ENCODE peak calls at places on chromosome 20, in nine cellular contexts. W is AG04450, T is ovary, C is psoas muscle, G is fibroblast of lung, H is SK-N-SH, A is thyroid gland, D is tibial artery, K is A549. S is an unnamed sample.

GRCh38 chr20:23257848-23258746 is 92.5 kb upstream of the NXT1 start:
- DNase-seq in T (no peak), A (no peak), D (no peak), H (peak), W (peak), G (peak), C (no peak), K (no peak), S (peak)

GRCh38 chr20:51695574-51696303 is 72.5 kb downstream of the ATP9A start:
- DNase-seq in H (peak), T (no peak), K (peak), G (peak), D (no peak), W (peak), C (no peak), A (no peak), S (no peak)

GRCh38 chr20:32829291-32830005 is 9.7 kb downstream of the MAPRE1 start:
- DNase-seq in C (no peak), H (no peak), D (no peak), T (no peak), G (peak), W (no peak), K (no peak), A (no peak), S (no peak)

GRCh38 chr20:41124451-41125094 is 12.8 kb upstream of the PLCG1 start:
- DNase-seq in H (no peak), A (no peak), K (no peak), C (no peak), W (no peak), D (no peak), G (no peak), T (no peak), S (no peak)

GRCh38 chr20:60630609-60631008 is 621.5 kb upstream of the CDH4 start:
- DNase-seq in H (no peak), A (no peak), D (no peak), C (no peak), T (no peak), G (no peak), K (no peak), W (no peak), S (no peak)

GRCh38 chr20:3766832-3767433 is 620 bp downstream of the ADISSP start:
- DNase-seq in A (no peak), W (no peak), T (peak), C (no peak), K (no peak), G (no peak), H (no peak), D (peak), S (no peak)

GRCh38 chr20:18679020-18679419 is 91.2 kb downstream of the DTD1 start:
- DNase-seq in K (no peak), D (no peak), A (no peak), G (peak), H (no peak), W (no peak), C (no peak), T (no peak), S (no peak)

GRCh38 chr20:33418033-33418432 is 16.7 kb upstream of the CDK5RAP1 start:
- DNase-seq in G (no peak), H (no peak), W (no peak), C (no peak), A (no peak), D (no peak), K (no peak), T (no peak), S (no peak)

GRCh38 chr20:46031701-46032254 is 2.8 kb downstream of the SLC12A5 start:
- DNase-seq in C (no peak), D (no peak), H (peak), W (no peak), G (no peak), K (no peak), A (peak), T (no peak), S (no peak)

GRCh38 chr20:5663396-5663795 is 86.8 kb upstream of the SHLD1 start:
- DNase-seq in D (peak), G (no peak), W (no peak), A (no peak), H (no peak), T (no peak), C (no peak), K (no peak), S (no peak)

GRCh38 chr20:12156252-12156651 is 238.6 kb downstream of the BTBD3 start:
- DNase-seq in K (no peak), W (no peak), C (no peak), A (no peak), T (no peak), G (no peak), D (no peak), H (no peak), S (no peak)

GRCh38 chr20:23195635-23196034 is 109.5 kb upstream of the CD93 start:
- DNase-seq in G (no peak), W (no peak), H (no peak), D (no peak), A (no peak), C (no peak), T (no peak), K (no peak), S (no peak)

GRCh38 chr20:51563597-51564332 is 21.2 kb upstream of the NFATC2 start:
- DNase-seq in C (peak), W (peak), H (peak), D (peak), G (peak), K (peak), T (peak), A (peak), S (no peak)

GRCh38 chr20:7195704-7196103 is 428.2 kb downstream of the BMP2 start:
- DNase-seq in K (no peak), A (no peak), C (no peak), D (no peak), W (no peak), G (peak), T (no peak), H (no peak), S (no peak)

GRCh38 chr20:52279667-52280180 is 88.1 kb upstream of the ZFP64 start:
- DNase-seq in D (no peak), H (no peak), G (peak), A (no peak), C (no peak), W (no peak), T (no peak), K (no peak), S (peak)

GRCh38 chr20:12638633-12639360 is 370.0 kb upstream of the SPTLC3 start:
- DNase-seq in D (no peak), G (no peak), W (no peak), C (no peak), T (no peak), A (no peak), K (no peak), H (peak), S (no peak)

GRCh38 chr20:1844723-1845523 is 50.3 kb upstream of the SIRPA start:
- DNase-seq in W (peak), H (peak), K (no peak), G (peak), D (peak), C (peak), A (no peak), T (no peak), S (no peak)

GRCh38 chr20:34952676-34953075 is 2.9 kb downstream of the GSS start:
- DNase-seq in A (no peak), K (no peak), H (no peak), T (no peak), C (no peak), W (no peak), D (no peak), G (peak), S (peak)

GRCh38 chr20:32155017-32155965 is 45.8 kb downstream of the TM9SF4 start:
- DNase-seq in T (peak), A (peak), H (peak), D (peak), W (peak), C (peak), G (peak), K (peak), S (no peak)

GRCh38 chr20:35307666-35308653 is 15.7 kb upstream of the FAM83C start:
- DNase-seq in K (no peak), T (no peak), A (peak), G (peak), D (peak), H (no peak), C (peak), W (no peak), S (no peak)

GRCh38 chr20:20083796-20084195 is 31.5 kb downstream of the CFAP61 start:
- DNase-seq in G (peak), W (no peak), C (no peak), A (no peak), T (no peak), D (no peak), H (peak), K (peak), S (peak)

GRCh38 chr20:51487076-51487475 is 55.4 kb downstream of the NFATC2 start:
- DNase-seq in K (no peak), A (no peak), D (no peak), W (no peak), G (no peak), T (no peak), H (peak), C (no peak), S (no peak)

GRCh38 chr20:2453792-2454191 is 16.8 kb downstream of the SNRPB start:
- DNase-seq in A (no peak), C (no peak), D (no peak), K (no peak), W (no peak), H (no peak), G (no peak), T (no peak), S (no peak)

GRCh38 chr20:34891166-34892062 is 15.0 kb downstream of the ACSS2 start:
- DNase-seq in H (no peak), K (no peak), A (no peak), G (peak), C (no peak), W (no peak), D (no peak), T (no peak), S (no peak)

GRCh38 chr20:9301129-9302072 is 213.0 kb upstream of the LAMP5 start:
- DNase-seq in W (peak), D (no peak), C (no peak), A (peak), T (no peak), K (peak), H (no peak), G (peak), S (no peak)

GRCh38 chr20:1856419-1856818 is 38.8 kb upstream of the SIRPA start:
- DNase-seq in C (no peak), D (no peak), H (no peak), G (no peak), T (no peak), A (no peak), K (no peak), W (no peak), S (no peak)

GRCh38 chr20:4369798-4370124 is 351.9 kb upstream of the PRND start:
- DNase-seq in T (no peak), W (no peak), G (no peak), H (no peak), K (no peak), D (no peak), C (no peak), A (no peak), S (no peak)

GRCh38 chr20:37108676-37109075 is 12.9 kb upstream of the RBL1 start:
- DNase-seq in C (no peak), H (no peak), W (no peak), D (no peak), K (no peak), G (no peak), T (no peak), A (no peak), S (no peak)

GRCh38 chr20:5470943-5471342 is 154.2 kb upstream of the PROKR2 start:
- DNase-seq in W (no peak), A (no peak), D (no peak), H (no peak), C (no peak), K (no peak), G (no peak), T (no peak), S (no peak)

GRCh38 chr20:22453244-22454080 is 130.9 kb downstream of the FOXA2 start:
- DNase-seq in K (peak), T (no peak), C (no peak), D (no peak), H (peak), W (no peak), A (peak), G (no peak), S (no peak)

DNA sequence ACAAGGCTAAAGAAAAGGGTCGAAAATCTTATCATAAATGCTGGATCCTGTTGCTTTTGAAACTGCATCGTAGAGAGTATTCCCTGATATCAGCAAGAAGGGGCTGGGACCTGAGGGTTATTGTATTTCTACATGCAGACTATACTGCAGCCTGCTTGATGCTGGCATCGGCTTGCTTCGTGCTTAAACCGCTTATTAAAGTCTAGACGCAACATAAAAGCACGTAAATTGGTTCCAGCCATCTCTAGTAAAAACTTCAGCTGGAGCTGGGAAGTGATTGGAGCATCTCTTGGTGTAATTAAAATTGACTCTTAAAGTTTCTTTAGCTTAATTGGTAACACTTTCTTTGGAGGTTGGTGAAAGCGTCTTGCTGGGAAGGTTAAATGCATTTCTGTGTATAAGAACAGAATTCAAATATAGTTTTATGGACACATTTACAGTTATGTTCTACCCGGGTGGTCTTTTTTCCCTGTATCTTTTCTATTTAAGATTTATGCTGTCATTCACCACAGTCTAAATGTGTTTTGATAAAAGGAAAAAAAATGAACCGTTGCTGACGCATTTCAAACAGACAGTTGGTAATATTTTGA is 139.0 kb upstream of the JAG1 start:
- DNase-seq in W (no peak), D (no peak), A (no peak), T (no peak), K (no peak), H (no peak), G (no peak), C (no peak), S (no peak)
- H3K27ac ChIP-seq in W (no peak), D (no peak), A (no peak), T (no peak), K (no peak), H (no peak), G (no peak), C (no peak), S (no peak)

GRCh38 chr20:62914436-62914835 is 11.9 kb downstream of the DIDO1 start:
- DNase-seq in D (peak), K (no peak), C (no peak), A (no peak), H (no peak), G (no peak), T (no peak), W (no peak), S (no peak)
- H3K27ac ChIP-seq in D (no peak), K (no peak), C (peak), A (no peak), H (peak), G (peak), T (no peak), W (no peak), S (peak)

GRCh38 chr20:44219791-44220190 is 9.2 kb upstream of the OSER1 start:
- DNase-seq in W (no peak), G (no peak), D (no peak), A (no peak), T (no peak), C (no peak), K (no peak), H (no peak), S (no peak)
- H3K27ac ChIP-seq in W (no peak), G (no peak), D (no peak), A (no peak), T (no peak), C (no peak), K (no peak), H (no peak), S (no peak)

DNA sequence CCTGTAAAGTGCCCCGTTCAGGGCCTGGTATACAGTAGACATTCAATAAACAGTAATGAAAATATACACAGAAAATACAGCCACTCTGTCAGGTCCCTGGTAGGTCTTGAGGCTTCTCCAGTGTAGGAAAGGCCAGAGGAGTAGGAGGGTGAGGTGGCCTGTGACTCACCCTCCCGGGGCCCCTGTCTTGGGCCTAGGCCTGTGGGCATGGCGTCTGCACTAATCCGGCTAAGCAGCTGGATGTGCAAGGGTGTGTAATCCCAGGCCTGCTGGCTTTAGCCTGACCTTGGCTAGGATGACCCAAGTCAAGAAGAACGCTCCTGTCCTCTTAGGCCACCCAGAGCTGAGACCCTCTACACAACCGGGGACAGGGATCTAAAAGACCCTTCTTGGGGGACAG is 84.9 kb downstream of the KCNB1 start:
- DNase-seq in H (no peak), K (peak), A (no peak), D (no peak), T (no peak), C (peak), G (peak), W (no peak), S (no peak)
- H3K27ac ChIP-seq in H (no peak), K (no peak), A (no peak), D (peak), T (no peak), C (peak), G (no peak), W (no peak), S (no peak)

DNA sequence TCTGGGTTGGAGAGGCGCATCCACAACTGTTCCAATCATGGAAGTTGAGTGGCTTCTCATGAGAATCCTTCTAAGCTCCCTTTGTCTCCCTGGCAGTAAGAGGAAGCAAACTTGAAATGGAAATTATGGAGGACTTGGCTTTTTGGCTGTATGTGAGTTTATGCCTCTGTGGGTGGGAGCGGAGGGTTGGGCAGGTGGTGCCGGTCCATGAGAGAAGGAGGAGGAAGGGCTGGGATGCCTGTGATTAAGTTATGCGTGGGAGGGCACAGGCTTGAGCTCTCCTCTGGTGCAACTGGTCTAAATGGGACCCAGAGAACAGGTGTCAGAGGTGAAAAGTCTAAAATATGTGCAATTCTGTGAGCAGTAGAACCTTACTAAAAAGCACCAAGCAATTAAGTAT is 2.2 kb downstream of the PHACTR3 start:
- DNase-seq in D (no peak), W (no peak), K (no peak), G (no peak), C (no peak), T (no peak), H (no peak), A (no peak), S (no peak)
- H3K27ac ChIP-seq in D (no peak), W (no peak), K (no peak), G (no peak), C (no peak), T (no peak), H (no peak), A (no peak), S (no peak)

GRCh38 chr20:44973053-44973452 is 6.7 kb downstream of the STK4 start:
- DNase-seq in A (no peak), D (no peak), H (no peak), K (no peak), G (no peak), C (no peak), W (no peak), T (no peak), S (no peak)
- H3K27ac ChIP-seq in A (no peak), D (no peak), H (no peak), K (no peak), G (no peak), C (no peak), W (no peak), T (no peak), S (no peak)

DNA sequence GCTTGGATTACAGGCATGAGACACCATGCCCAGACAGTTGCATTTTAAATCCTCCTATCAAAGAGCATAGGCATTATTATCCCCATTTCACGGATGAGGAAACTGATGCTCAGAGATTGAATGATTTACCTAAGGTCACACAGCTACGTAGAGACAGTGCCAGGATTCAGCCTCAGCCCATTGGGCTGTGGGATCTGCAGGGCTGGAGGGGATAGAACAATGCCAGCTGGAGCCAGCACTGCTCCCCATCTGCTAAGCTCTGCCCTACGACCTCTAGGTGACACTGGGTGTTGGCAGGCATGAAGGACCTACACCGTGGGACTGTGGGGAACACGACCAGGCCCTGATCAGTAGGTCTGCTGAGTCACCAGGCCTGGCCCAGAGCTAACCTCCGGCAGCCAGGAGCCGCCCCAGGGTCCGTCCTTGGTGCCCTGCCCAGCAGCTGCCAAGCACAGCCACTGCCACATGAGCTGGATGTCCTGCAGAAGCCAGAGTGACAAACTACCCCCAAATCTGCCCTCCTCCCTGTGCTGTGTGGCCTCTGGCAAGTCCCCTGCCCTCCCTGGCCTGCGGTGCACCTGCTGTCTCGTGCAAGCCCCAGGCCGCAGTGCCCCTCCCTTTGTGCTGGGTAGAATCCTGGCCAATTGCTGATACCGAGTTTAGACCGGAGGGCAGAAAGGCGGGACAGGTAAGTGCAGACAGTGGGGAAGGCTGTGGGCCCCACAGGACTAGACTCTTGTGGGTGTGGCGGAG is 47.6 kb upstream of the PTGIS start:
- DNase-seq in G (no peak), T (no peak), A (no peak), C (peak), W (no peak), H (no peak), K (peak), D (peak), S (no peak)
- H3K27ac ChIP-seq in G (no peak), T (no peak), A (no peak), C (peak), W (no peak), H (no peak), K (peak), D (peak), S (no peak)

DNA sequence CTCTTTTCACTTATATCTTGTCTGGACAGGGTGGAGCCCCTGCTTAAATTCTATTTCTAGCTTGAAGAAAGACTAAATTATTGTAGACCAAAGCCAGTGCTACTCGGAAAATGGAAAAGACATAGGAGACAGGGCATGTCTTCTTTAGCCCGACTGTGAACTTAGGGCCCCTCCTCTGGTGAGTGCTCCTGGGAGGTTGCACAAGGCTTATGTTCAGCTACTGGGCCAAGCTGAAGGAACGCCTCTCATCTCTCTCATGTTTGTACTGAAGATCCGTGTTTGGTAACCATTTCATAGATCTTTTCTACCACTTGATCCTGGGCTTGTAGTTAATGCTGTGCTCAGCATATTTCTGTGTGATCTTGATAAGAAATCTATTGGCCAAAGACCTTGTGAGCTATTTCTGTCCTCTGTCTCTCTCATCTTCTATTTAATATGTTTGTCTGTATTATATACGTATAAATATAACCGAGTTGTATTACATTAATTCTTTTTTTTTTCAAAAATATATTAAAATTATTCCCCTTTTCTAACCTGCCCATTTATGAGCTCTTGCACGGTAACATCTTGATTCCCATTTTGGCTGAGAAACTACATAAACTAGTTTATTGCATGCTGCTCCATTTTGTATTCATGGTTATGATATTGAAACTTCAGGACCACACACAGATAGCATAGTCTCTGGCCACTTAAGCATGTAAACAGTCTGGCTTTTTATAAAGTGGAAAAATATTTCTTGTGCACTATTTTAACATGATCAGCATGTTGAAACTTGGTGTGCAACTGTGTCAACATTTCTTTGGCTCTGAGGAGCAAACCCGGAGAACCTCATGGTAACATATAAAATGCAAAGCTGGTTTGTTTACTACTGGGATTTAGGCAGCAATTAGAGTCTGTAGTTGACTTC is 70.5 kb downstream of the SLX4IP start:
- DNase-seq in A (no peak), D (peak), C (peak), K (no peak), H (no peak), T (no peak), G (no peak), W (no peak), S (no peak)
- H3K27ac ChIP-seq in A (peak), D (peak), C (peak), K (peak), H (no peak), T (no peak), G (no peak), W (no peak), S (peak)